ENCODE peak calls at places on chromosomes 4 and X, in six cellular contexts. G is thyroid gland, U is endothelial cell of umbilical vein, C is breast epithelium, H is HCT116, T is NB4. B is an unnamed sample.

GRCh38 chr4:117334451-117335188 is 249.2 kb upstream of the TRAM1L1 start:
- DNase-seq in G (no peak), U (no peak), C (no peak), H (no peak), T (no peak), B (no peak)

GRCh38 chr4:61772116-61772515 is 572.0 kb downstream of the ADGRL3 start:
- DNase-seq in G (no peak), U (no peak), C (no peak), H (no peak), T (no peak), B (no peak)

GRCh38 chr4:41990029-41990382 is 324 bp upstream of the SLC30A9 start:
- DNase-seq in G (no peak), U (no peak), C (no peak), H (no peak), T (no peak), B (no peak)

GRCh38 chrX:19670854-19671620 is 155.7 kb upstream of the MAP3K15 start:
- DNase-seq in G (peak), U (peak), C (no peak), H (peak), T (no peak), B (no peak)

GRCh38 chr4:43331226-43332078 is 438.9 kb downstream of the GRXCR1 start:
- DNase-seq in G (no peak), U (no peak), C (no peak), H (no peak), T (no peak), B (no peak)

GRCh38 chrX:17944833-17945497 is 83.9 kb upstream of the RAI2 start:
- DNase-seq in G (no peak), U (peak), C (no peak), H (no peak), T (peak), B (no peak)

GRCh38 chr4:16450724-16451123 is 224.5 kb upstream of the TAPT1 start:
- DNase-seq in G (no peak), U (peak), C (no peak), H (no peak), T (no peak), B (no peak)

GRCh38 chr4:8467016-8467415 is 26.4 kb downstream of the TRMT44 start:
- DNase-seq in G (no peak), U (no peak), C (no peak), H (no peak), T (no peak), B (no peak)

GRCh38 chr4:689498-690122 is 659 bp upstream of the SLC49A3 start:
- DNase-seq in G (no peak), U (no peak), C (no peak), H (no peak), T (no peak), B (no peak)

GRCh38 chrX:126064901-126065541 is 101.1 kb downstream of the DCAF12L2 start:
- DNase-seq in G (no peak), U (no peak), C (no peak), H (no peak), T (no peak), B (no peak)

GRCh38 chr4:174314770-174315169 is 31.1 kb downstream of the CEP44 start:
- DNase-seq in G (no peak), U (no peak), C (no peak), H (no peak), T (peak), B (no peak)

DNA sequence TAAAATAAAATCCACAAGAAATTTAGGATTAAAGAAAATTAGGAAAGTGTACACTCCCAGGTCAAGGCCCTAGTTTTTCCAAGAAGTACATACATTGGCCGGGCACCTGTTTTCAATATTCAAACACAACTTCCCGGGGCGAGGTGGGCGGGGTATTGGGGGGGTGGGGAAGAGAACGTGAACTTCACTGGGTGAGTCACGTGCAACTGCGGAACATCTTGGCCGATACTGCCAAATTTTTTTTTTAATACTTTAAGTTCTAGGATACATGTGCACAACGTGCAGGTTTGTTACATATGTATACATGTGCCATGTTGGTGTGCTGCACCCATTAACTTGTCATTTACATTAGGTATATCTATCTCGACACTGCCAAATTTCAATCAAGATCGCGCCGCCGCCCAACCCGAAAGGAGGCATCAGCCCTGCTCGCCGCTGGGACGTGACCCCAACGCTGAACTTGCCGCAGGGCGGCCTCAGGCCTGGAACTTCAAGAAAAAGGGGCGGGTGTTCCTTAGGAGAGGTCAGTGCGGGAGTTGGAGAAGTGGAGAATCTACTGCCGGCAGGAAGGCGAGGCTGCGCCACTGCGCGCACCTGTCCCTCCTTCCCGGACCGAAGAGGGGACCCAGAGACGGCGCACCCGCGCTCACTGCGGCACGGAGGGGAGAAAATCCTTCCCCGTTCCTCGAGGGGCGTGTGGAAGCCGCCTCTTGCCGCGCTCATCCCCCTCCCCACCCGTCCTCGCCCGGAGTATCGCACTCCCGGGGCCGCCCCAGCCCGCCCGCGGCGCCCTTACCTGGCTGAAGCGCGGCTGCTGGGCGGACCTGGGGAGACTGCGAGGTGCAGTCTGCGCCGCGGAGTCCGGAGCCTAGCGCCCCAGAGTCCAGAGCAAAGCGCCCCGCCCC is at the start of gene TEC:
- DNase-seq in G (peak), U (peak), C (no peak), H (peak), T (peak), B (no peak)
- TF ChIP-seq POLR2A in G (no peak), U (no peak), C (no peak), H (peak), T (no peak), B (peak)

DNA sequence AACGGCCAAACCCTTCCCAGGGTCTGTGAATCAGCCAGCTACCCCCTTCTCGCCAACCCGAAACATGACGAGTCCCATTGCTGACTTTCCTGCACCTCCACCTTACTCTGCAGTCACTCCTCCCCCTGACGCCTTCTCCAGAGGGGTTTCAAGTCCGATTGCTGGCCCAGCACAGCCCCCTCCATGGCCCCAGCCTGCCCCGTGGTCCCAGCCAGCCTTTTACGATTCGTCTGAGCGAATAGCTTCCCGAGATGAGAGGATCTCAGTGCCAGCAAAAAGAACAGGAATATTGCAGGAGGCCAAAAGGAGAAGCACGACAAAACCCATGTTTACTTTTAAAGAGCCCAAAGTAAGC is 105.1 kb upstream of the MYOZ2 start:
- DNase-seq in G (no peak), U (no peak), C (no peak), H (no peak), T (no peak), B (no peak)
- TF ChIP-seq POLR2A in G (no peak), U (no peak), C (no peak), H (no peak), T (no peak), B (no peak)

GRCh38 chr4:180086480-180087170 is 2156.6 kb upstream of the TENM3 start:
- DNase-seq in G (no peak), U (no peak), C (no peak), H (no peak), T (no peak), B (no peak)
- TF ChIP-seq POLR2A in G (no peak), U (no peak), C (no peak), H (no peak), T (no peak), B (no peak)

GRCh38 chr4:122766950-122767349 is 34.4 kb downstream of the BBS12 start:
- DNase-seq in G (no peak), U (no peak), C (no peak), H (no peak), T (no peak), B (no peak)

GRCh38 chr4:122764071-122764807 is 31.7 kb downstream of the BBS12 start:
- DNase-seq in G (no peak), U (peak), C (no peak), H (no peak), T (no peak), B (no peak)

GRCh38 chr4:122765702-122766352 is 33.3 kb downstream of the BBS12 start:
- DNase-seq in G (no peak), U (peak), C (no peak), H (no peak), T (no peak), B (no peak)

GRCh38 chr4:122764808-122765189 is 32.3 kb downstream of the BBS12 start:
- DNase-seq in G (no peak), U (peak), C (no peak), H (no peak), T (peak), B (no peak)

GRCh38 chr4:122766353-122766705 is 33.8 kb downstream of the BBS12 start:
- DNase-seq in G (no peak), U (no peak), C (no peak), H (no peak), T (no peak), B (no peak)
- TF ChIP-seq POLR2A in G (no peak), U (no peak), C (no peak), H (no peak), T (no peak), B (no peak)

DNA sequence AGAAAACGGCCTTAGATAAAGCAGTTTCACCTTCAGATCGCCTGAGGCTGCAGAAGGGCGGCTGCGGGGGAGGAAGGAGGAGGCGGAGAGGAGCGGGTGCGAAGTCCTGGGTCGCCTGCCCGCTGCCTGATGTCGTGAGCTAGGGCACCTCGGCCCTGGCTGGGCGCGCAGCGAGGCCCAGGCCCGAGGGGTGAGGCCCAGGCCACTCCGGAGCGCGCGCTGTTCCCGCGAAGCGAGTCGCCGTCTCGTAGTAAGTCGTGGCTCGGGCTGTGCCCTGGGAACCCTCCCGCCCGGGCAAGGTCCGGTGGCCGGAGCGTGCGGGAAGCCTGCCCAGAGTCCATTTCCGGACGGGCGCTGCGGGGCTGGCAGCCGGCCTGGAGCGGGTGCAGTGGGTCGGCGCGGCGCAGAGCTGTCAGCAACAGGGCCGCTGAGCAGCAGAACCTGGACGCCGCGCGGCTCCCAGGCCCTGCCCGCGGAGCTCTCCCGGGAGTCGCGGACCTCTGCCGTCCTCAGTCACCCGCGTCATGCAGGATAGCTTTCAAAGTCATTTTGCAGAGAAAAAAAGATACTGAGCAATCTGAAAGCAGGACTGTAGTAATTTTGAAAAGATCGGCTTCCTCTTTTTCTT is 18.7 kb downstream of the TRIM2 start:
- DNase-seq in G (peak), U (peak), C (peak), H (no peak), T (peak), B (no peak)
- TF ChIP-seq POLR2A in G (no peak), U (no peak), C (no peak), H (no peak), T (no peak), B (no peak)

GRCh38 chr4:124431663-124432192 is 280.8 kb downstream of the ANKRD50 start:
- DNase-seq in G (no peak), U (peak), C (no peak), H (no peak), T (no peak), B (no peak)
- TF ChIP-seq POLR2A in G (no peak), U (no peak), C (no peak), H (no peak), T (no peak), B (no peak)

DNA sequence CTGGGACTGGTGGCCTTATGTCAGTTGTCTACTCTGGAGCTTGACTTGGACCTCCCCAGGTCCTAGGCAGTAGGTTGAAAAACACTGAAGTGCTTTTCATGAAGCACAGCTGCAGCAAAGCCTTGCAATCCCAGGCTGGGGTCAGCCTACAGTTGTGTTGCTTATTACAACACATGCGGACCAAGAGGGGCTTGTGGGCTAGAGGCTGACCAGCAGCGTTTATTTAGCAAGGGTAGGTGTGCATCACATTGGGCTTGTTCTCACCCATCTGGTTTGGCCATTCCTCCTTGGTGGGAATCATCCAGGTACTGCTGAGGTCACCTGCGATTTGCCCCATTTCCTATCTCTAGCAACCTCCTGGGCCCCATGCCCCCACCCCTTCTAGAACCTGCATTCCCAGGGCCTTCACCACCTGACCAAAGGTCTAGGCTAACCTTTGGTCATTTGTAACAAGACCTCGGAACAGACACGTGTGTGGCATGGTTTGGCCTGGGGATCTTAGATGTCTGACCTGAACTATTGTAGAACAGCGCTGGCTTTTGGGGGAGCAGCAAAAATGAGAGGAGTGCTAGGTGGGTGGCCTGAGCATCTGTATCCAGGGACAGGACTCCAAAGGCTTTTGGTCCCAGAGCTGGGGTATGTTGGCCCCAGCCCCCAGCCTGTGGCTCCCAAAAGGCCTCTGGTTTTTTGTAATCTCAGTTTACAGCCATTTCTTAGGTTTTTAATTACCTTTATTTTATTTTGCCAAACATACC is 3.0 kb downstream of the RPL10 start:
- DNase-seq in G (no peak), U (no peak), C (no peak), H (no peak), T (peak), B (no peak)
- TF ChIP-seq POLR2A in G (no peak), U (peak), C (no peak), H (peak), T (no peak), B (no peak)

GRCh38 chrX:154362085-154362742 is 12.2 kb downstream of the FLNA start:
- DNase-seq in G (no peak), U (no peak), C (no peak), H (no peak), T (no peak), B (no peak)
- TF ChIP-seq POLR2A in G (no peak), U (no peak), C (no peak), H (no peak), T (no peak), B (no peak)

B was measured in esophagus muscularis mucosa.